ENCODE peak calls at places on chromosome X, in five cellular contexts. One of them, this sample, is unnamed. For H3K79me2, the result is how much of the 10 kb centered on the place peaks cover.

GRCh38 chrX:75784689-75785491 is at the start of gene MAGEE2:
- DNase-seq in OCI-LY7: no peak
- DNase-seq in HCT116: no peak
- DNase-seq in GM23338: peak
- DNase-seq in hepatocyte: no peak
- DNase-seq in this sample: peak

GRCh38 chrX:24186986-24187385 is 37.5 kb downstream of the ZFX start:
- DNase-seq in GM23338: no peak
- DNase-seq in HCT116: no peak
- DNase-seq in OCI-LY7: no peak
- DNase-seq in hepatocyte: no peak
- DNase-seq in this sample: no peak

GRCh38 chrX:27548624-27549023 is 41.5 kb upstream of the DCAF8L2 start:
- DNase-seq in HCT116: no peak
- DNase-seq in hepatocyte: no peak
- DNase-seq in OCI-LY7: no peak
- DNase-seq in GM23338: no peak
- DNase-seq in this sample: no peak

GRCh38 chrX:39816871-39817731 is 280.7 kb downstream of the BCOR start:
- DNase-seq in GM23338: peak
- DNase-seq in OCI-LY7: no peak
- DNase-seq in hepatocyte: peak
- DNase-seq in HCT116: no peak
- DNase-seq in this sample: peak

GRCh38 chrX:48798318-48798717 is 3.5 kb upstream of the HDAC6 start:
- DNase-seq in hepatocyte: no peak
- DNase-seq in HCT116: no peak
- DNase-seq in OCI-LY7: no peak
- DNase-seq in GM23338: no peak
- DNase-seq in this sample: no peak

GRCh38 chrX:18702362-18703195 is 4.9 kb upstream of the PPEF1 start:
- DNase-seq in OCI-LY7: no peak
- DNase-seq in HCT116: no peak
- DNase-seq in hepatocyte: peak
- DNase-seq in GM23338: no peak
- DNase-seq in this sample: peak

GRCh38 chrX:47380268-47380667 is 9.9 kb downstream of the ZNF157 start:
- DNase-seq in OCI-LY7: no peak
- DNase-seq in HCT116: no peak
- DNase-seq in GM23338: no peak
- DNase-seq in hepatocyte: no peak
- DNase-seq in this sample: no peak

GRCh38 chrX:109777749-109778148 is 44.7 kb upstream of the ACSL4 start:
- DNase-seq in HCT116: no peak
- DNase-seq in hepatocyte: no peak
- DNase-seq in OCI-LY7: no peak
- DNase-seq in GM23338: no peak
- DNase-seq in this sample: no peak

GRCh38 chrX:67544871-67545771 is 1.3 kb downstream of the AR start:
- DNase-seq in HCT116: no peak
- DNase-seq in GM23338: peak
- DNase-seq in OCI-LY7: no peak
- DNase-seq in hepatocyte: peak
- DNase-seq in this sample: peak

GRCh38 chrX:17247144-17247543 is 127.9 kb upstream of the NHS start:
- DNase-seq in GM23338: no peak
- DNase-seq in hepatocyte: no peak
- DNase-seq in HCT116: no peak
- DNase-seq in OCI-LY7: no peak
- DNase-seq in this sample: peak

GRCh38 chrX:100643943-100644587 is at the start of gene SRPX2:
- DNase-seq in OCI-LY7: no peak
- DNase-seq in hepatocyte: peak
- DNase-seq in GM23338: no peak
- DNase-seq in HCT116: peak
- DNase-seq in this sample: peak

GRCh38 chrX:9728271-9728670 is 37.4 kb downstream of the GPR143 start:
- DNase-seq in OCI-LY7: peak
- DNase-seq in HCT116: no peak
- DNase-seq in hepatocyte: no peak
- DNase-seq in GM23338: no peak
- DNase-seq in this sample: no peak

GRCh38 chrX:70421618-70422017 is 1.5 kb upstream of the GDPD2 start:
- DNase-seq in HCT116: no peak
- DNase-seq in GM23338: peak
- DNase-seq in OCI-LY7: no peak
- DNase-seq in hepatocyte: no peak
- DNase-seq in this sample: no peak

GRCh38 chrX:46326161-46326560 is 219.1 kb downstream of the ZNF674 start:
- DNase-seq in GM23338: peak
- DNase-seq in OCI-LY7: no peak
- DNase-seq in hepatocyte: no peak
- DNase-seq in HCT116: no peak
- DNase-seq in this sample: peak

GRCh38 chrX:76427560-76428242 is at the start of gene MAGEE1:
- DNase-seq in OCI-LY7: peak
- DNase-seq in HCT116: peak
- DNase-seq in hepatocyte: peak
- DNase-seq in GM23338: peak
- DNase-seq in this sample: peak

GRCh38 chrX:18099745-18100144 is 120.9 kb downstream of the BEND2 start:
- DNase-seq in HCT116: no peak
- DNase-seq in OCI-LY7: no peak
- DNase-seq in GM23338: no peak
- DNase-seq in hepatocyte: peak
- DNase-seq in this sample: no peak

GRCh38 chrX:57267308-57267707 is 19.2 kb upstream of the FAAH2 start:
- DNase-seq in HCT116: no peak
- DNase-seq in GM23338: no peak
- DNase-seq in OCI-LY7: no peak
- DNase-seq in hepatocyte: no peak
- DNase-seq in this sample: no peak

GRCh38 chrX:19888419-19888879 is 1.0 kb upstream of the SH3KBP1 start:
- DNase-seq in GM23338: peak
- DNase-seq in hepatocyte: peak
- DNase-seq in HCT116: peak
- DNase-seq in OCI-LY7: peak
- DNase-seq in this sample: peak

GRCh38 chrX:20382518-20383291 is 116.0 kb upstream of the RPS6KA3 start:
- DNase-seq in OCI-LY7: no peak
- DNase-seq in HCT116: no peak
- DNase-seq in GM23338: no peak
- DNase-seq in hepatocyte: peak
- DNase-seq in this sample: peak

GRCh38 chrX:13373807-13374187 is 53.9 kb upstream of the ATXN3L start:
- DNase-seq in OCI-LY7: no peak
- DNase-seq in hepatocyte: peak
- DNase-seq in HCT116: no peak
- DNase-seq in GM23338: no peak
- DNase-seq in this sample: peak

GRCh38 chrX:78839711-78840110 is 92.2 kb downstream of the LPAR4 start:
- DNase-seq in GM23338: no peak
- DNase-seq in HCT116: no peak
- DNase-seq in hepatocyte: no peak
- DNase-seq in OCI-LY7: no peak
- DNase-seq in this sample: no peak

GRCh38 chrX:45771560-45772340 is 571.1 kb upstream of the DIPK2B start:
- DNase-seq in HCT116: no peak
- DNase-seq in GM23338: no peak
- DNase-seq in hepatocyte: no peak
- DNase-seq in OCI-LY7: no peak
- DNase-seq in this sample: peak

GRCh38 chrX:27915617-27916016 is 65.6 kb downstream of the DCAF8L1 start:
- DNase-seq in OCI-LY7: no peak
- DNase-seq in GM23338: no peak
- DNase-seq in hepatocyte: no peak
- DNase-seq in HCT116: no peak
- DNase-seq in this sample: no peak

GRCh38 chrX:49282647-49283011 is 13.0 kb downstream of the PPP1R3F start:
- DNase-seq in OCI-LY7: no peak
- DNase-seq in HCT116: peak
- DNase-seq in hepatocyte: peak
- DNase-seq in GM23338: peak
- DNase-seq in this sample: peak

GRCh38 chrX:70445197-70445656 is 592 bp downstream of the DLG3 start:
- DNase-seq in hepatocyte: no peak
- DNase-seq in OCI-LY7: no peak
- DNase-seq in GM23338: peak
- DNase-seq in HCT116: no peak
- DNase-seq in this sample: no peak

GRCh38 chrX:96689951-96690350 is 5.3 kb downstream of the DIAPH2 start:
- DNase-seq in GM23338: no peak
- DNase-seq in hepatocyte: no peak
- DNase-seq in OCI-LY7: no peak
- DNase-seq in HCT116: no peak
- DNase-seq in this sample: peak

GRCh38 chrX:136200466-136200865 is 50.7 kb downstream of the MAP7D3 start:
- DNase-seq in GM23338: peak
- DNase-seq in hepatocyte: no peak
- DNase-seq in OCI-LY7: peak
- DNase-seq in HCT116: no peak
- DNase-seq in this sample: peak

GRCh38 chrX:24498181-24498580 is 33.1 kb downstream of the PDK3 start:
- DNase-seq in OCI-LY7: no peak
- DNase-seq in hepatocyte: peak
- DNase-seq in GM23338: peak
- DNase-seq in HCT116: no peak
- DNase-seq in this sample: peak

GRCh38 chrX:143635915-143636314 is at the start of gene SLITRK4:
- DNase-seq in GM23338: peak
- DNase-seq in HCT116: no peak
- DNase-seq in OCI-LY7: no peak
- DNase-seq in hepatocyte: peak
- DNase-seq in this sample: no peak

GRCh38 chrX:17361620-17362019 is 13.4 kb upstream of the NHS start:
- DNase-seq in OCI-LY7: peak
- DNase-seq in GM23338: peak
- DNase-seq in HCT116: no peak
- DNase-seq in hepatocyte: no peak
- DNase-seq in this sample: no peak

GRCh38 chrX:39883664-39884063 is 214.1 kb downstream of the BCOR start:
- DNase-seq in hepatocyte: no peak
- DNase-seq in GM23338: no peak
- DNase-seq in OCI-LY7: no peak
- DNase-seq in HCT116: no peak
- DNase-seq in this sample: no peak

GRCh38 chrX:106670631-106671030 is 55.9 kb upstream of the RNF128 start:
- DNase-seq in HCT116: no peak
- DNase-seq in hepatocyte: no peak
- DNase-seq in OCI-LY7: no peak
- DNase-seq in GM23338: no peak
- DNase-seq in this sample: peak

GRCh38 chrX:128518508-128518907 is 466.3 kb upstream of the ACTRT1 start:
- DNase-seq in HCT116: no peak
- DNase-seq in GM23338: peak
- DNase-seq in hepatocyte: peak
- DNase-seq in OCI-LY7: peak
- DNase-seq in this sample: peak

GRCh38 chrX:100864967-100865366 is 9.2 kb downstream of the NOX1 start:
- DNase-seq in OCI-LY7: no peak
- DNase-seq in GM23338: no peak
- DNase-seq in HCT116: no peak
- DNase-seq in hepatocyte: no peak
- DNase-seq in this sample: peak

GRCh38 chrX:14440109-14440508 is 89.2 kb upstream of the GLRA2 start:
- DNase-seq in HCT116: no peak
- DNase-seq in OCI-LY7: no peak
- DNase-seq in GM23338: no peak
- DNase-seq in hepatocyte: no peak
- DNase-seq in this sample: no peak
- H3K79me2 ChIP-seq in HCT116: under half
- H3K79me2 ChIP-seq in OCI-LY7: under half
- H3K79me2 ChIP-seq in GM23338: under half
- H3K79me2 ChIP-seq in hepatocyte: under half
- H3K79me2 ChIP-seq in this sample: under half

GRCh38 chrX:150544835-150545790 is 23.3 kb upstream of the MTM1 start:
- DNase-seq in hepatocyte: no peak
- DNase-seq in GM23338: no peak
- DNase-seq in HCT116: no peak
- DNase-seq in OCI-LY7: no peak
- DNase-seq in this sample: no peak
- H2AFZ ChIP-seq in hepatocyte: no peak
- H2AFZ ChIP-seq in GM23338: no peak
- H2AFZ ChIP-seq in HCT116: no peak
- H2AFZ ChIP-seq in OCI-LY7: no peak
- H2AFZ ChIP-seq in this sample: no peak

DNA sequence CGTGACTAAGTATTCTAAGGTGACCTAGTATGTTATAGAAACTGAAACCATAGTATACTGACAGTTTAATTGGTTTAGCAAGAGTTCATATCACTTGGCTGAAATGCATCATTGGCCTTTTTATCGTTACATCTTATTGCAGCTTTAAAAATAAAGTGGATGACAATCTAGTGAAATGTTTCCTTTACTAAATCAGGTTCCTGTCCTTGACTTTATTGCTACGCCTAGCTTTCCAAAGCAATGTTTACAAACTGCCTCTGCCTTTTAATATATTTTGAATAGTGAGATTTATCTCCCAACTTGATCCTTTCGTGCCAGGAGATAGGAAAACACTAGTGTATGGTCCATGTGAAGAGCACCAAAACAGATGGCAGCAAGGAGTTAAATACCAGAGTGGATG is 67.1 kb downstream of the GPC3 start:
- DNase-seq in GM23338: no peak
- DNase-seq in HCT116: no peak
- DNase-seq in OCI-LY7: no peak
- DNase-seq in hepatocyte: no peak
- DNase-seq in this sample: no peak
- H3K79me2 ChIP-seq in GM23338: under half
- H3K79me2 ChIP-seq in HCT116: under half
- H3K79me2 ChIP-seq in OCI-LY7: under half
- H3K79me2 ChIP-seq in hepatocyte: under half
- H3K79me2 ChIP-seq in this sample: under half

GRCh38 chrX:41960142-41960541 is 36.8 kb upstream of the CASK start:
- DNase-seq in hepatocyte: no peak
- DNase-seq in HCT116: no peak
- DNase-seq in GM23338: no peak
- DNase-seq in OCI-LY7: no peak
- DNase-seq in this sample: no peak
- H2AFZ ChIP-seq in hepatocyte: no peak
- H2AFZ ChIP-seq in HCT116: no peak
- H2AFZ ChIP-seq in GM23338: no peak
- H2AFZ ChIP-seq in OCI-LY7: no peak
- H2AFZ ChIP-seq in this sample: no peak

GRCh38 chrX:153102436-153102835 is 30.2 kb downstream of the PNMA6A start:
- DNase-seq in OCI-LY7: no peak
- DNase-seq in hepatocyte: no peak
- DNase-seq in HCT116: no peak
- DNase-seq in GM23338: no peak
- DNase-seq in this sample: no peak
- H3K79me2 ChIP-seq in OCI-LY7: under half
- H3K79me2 ChIP-seq in hepatocyte: under half
- H3K79me2 ChIP-seq in HCT116: under half
- H3K79me2 ChIP-seq in GM23338: under half
- H3K79me2 ChIP-seq in this sample: under half

GRCh38 chrX:32448945-32449344 is 762.4 kb downstream of the DMD start:
- DNase-seq in hepatocyte: no peak
- DNase-seq in OCI-LY7: peak
- DNase-seq in HCT116: no peak
- DNase-seq in GM23338: no peak
- DNase-seq in this sample: no peak
- H2AFZ ChIP-seq in hepatocyte: no peak
- H2AFZ ChIP-seq in OCI-LY7: no peak
- H2AFZ ChIP-seq in HCT116: no peak
- H2AFZ ChIP-seq in GM23338: no peak
- H2AFZ ChIP-seq in this sample: no peak